ENCODE peak calls at places on chromosomes 5 and 9, in eight cellular contexts. B is T-helper 1 cell; Y is pancreas; P is A549; S is activated naive CD8-positive, alpha-beta T cell treated with anti-CD3 and anti-CD28 coated beads, Interleukin-2, amount 50 U/mL, for 24 hours; L is left colon; C is germinal center; U is HS-27A. E is an unnamed sample.

GRCh38 chr5:58136416-58136815 is 323.5 kb downstream of the PLK2 start:
- DNase-seq in B (no peak), Y (no peak), P (no peak), S (no peak), L (no peak), C (no peak), U (no peak), E (no peak)

GRCh38 chr5:670396-671270 is 22.5 kb downstream of the TPPP start:
- DNase-seq in B (no peak), Y (peak), P (no peak), S (no peak), L (no peak), C (no peak), U (no peak), E (no peak)

GRCh38 chr9:112380102-112380581 is at the start of gene HSDL2:
- DNase-seq in B (peak), Y (no peak), P (no peak), S (peak), L (peak), C (peak), U (peak), E (peak)

GRCh38 chr9:109488791-109489492 is 9.2 kb downstream of the PTPN3 start:
- DNase-seq in B (no peak), Y (no peak), P (no peak), S (no peak), L (peak), C (no peak), U (no peak), E (no peak)

GRCh38 chr9:133356391-133357091 is at the start of the genes SURF1 and SURF2:
- DNase-seq in B (peak), Y (peak), P (peak), S (peak), L (peak), C (peak), U (no peak), E (peak)

GRCh38 chr5:6636293-6636692 is 3.1 kb downstream of the SRD5A1 start:
- DNase-seq in B (no peak), Y (peak), P (no peak), S (no peak), L (no peak), C (no peak), U (no peak), E (no peak)

GRCh38 chr5:134438268-134438622 is 26.6 kb upstream of the CDKN2AIPNL start:
- DNase-seq in B (no peak), Y (no peak), P (no peak), S (no peak), L (no peak), C (no peak), U (peak), E (no peak)

GRCh38 chr9:97046228-97046627 is 7.3 kb upstream of the CTSV start:
- DNase-seq in B (no peak), Y (peak), P (peak), S (no peak), L (peak), C (no peak), U (no peak), E (no peak)

GRCh38 chr5:121968910-121969607 is 7.3 kb downstream of the SRFBP1 start:
- DNase-seq in B (no peak), Y (no peak), P (peak), S (no peak), L (no peak), C (no peak), U (peak), E (no peak)

GRCh38 chr9:117825609-117826347 is 121.6 kb downstream of the TLR4 start:
- DNase-seq in B (peak), Y (no peak), P (no peak), S (peak), L (no peak), C (no peak), U (no peak), E (peak)